ENCODE peak calls at places on chromosomes 1 and 21, in eight cellular contexts. A is endothelial cell of umbilical vein, U is tibial artery, T is uterus, G is breast epithelium, B is GM13976, E is cardiac fibroblast, S is transverse colon. I is an unnamed sample.

GRCh38 chr1:174953657-174954435 is 45.9 kb upstream of the CACYBP start:
- DNase-seq in U (no peak), B (no peak), E (no peak), T (no peak), S (peak; percentile 57), G (no peak), A (no peak), I (no peak)

GRCh38 chr1:16208270-16208987 is 4.0 kb downstream of the ARHGEF19 start:
- DNase-seq in S (no peak), B (no peak), T (no peak), G (no peak), A (no peak), U (no peak), E (peak; percentile 48), I (peak; percentile 12)

GRCh38 chr1:75345538-75346292 is 211.5 kb downstream of the LHX8 start:
- DNase-seq in S (no peak), B (no peak), T (no peak), A (peak; percentile 95), G (no peak), E (peak; percentile 91), U (no peak), I (no peak)

GRCh38 chr1:116433283-116434257 is 60.5 kb downstream of the ATP1A1 start:
- DNase-seq in A (no peak), U (no peak), S (peak; percentile 60), T (no peak), E (peak; percentile 40), G (peak; percentile 89), B (no peak), I (peak; percentile 46)

GRCh38 chr1:172566196-172566997 is 33.4 kb downstream of the SUCO start:
- DNase-seq in U (no peak), T (no peak), A (no peak), B (no peak), G (no peak), S (no peak), E (no peak), I (no peak)

GRCh38 chr21:18289876-18290275 is 45.2 kb downstream of the CHODL start:
- DNase-seq in G (no peak), S (no peak), E (no peak), U (no peak), T (no peak), B (no peak), A (no peak), I (no peak)

GRCh38 chr1:217153361-217153760 is 430.1 kb upstream of the ESRRG start:
- DNase-seq in S (no peak), U (no peak), T (no peak), E (no peak), G (peak; percentile 78), A (no peak), B (no peak), I (no peak)

GRCh38 chr21:29306920-29307319 is 8.2 kb downstream of the BACH1 start:
- DNase-seq in U (no peak), S (no peak), G (no peak), E (no peak), B (no peak), T (no peak), A (no peak), I (no peak)

GRCh38 chr1:206703647-206704046 is 18.9 kb downstream of the MAPKAPK2 start:
- DNase-seq in E (no peak), T (no peak), S (no peak), A (no peak), U (no peak), B (peak; percentile 68), G (no peak), I (no peak)

GRCh38 chr1:7425229-7425628 is 345.9 kb upstream of the VAMP3 start:
- DNase-seq in S (no peak), B (no peak), G (no peak), A (no peak), E (no peak), T (no peak), U (no peak), I (no peak)

GRCh38 chr1:7424352-7424890 is 346.7 kb upstream of the VAMP3 start:
- DNase-seq in S (no peak), E (peak; percentile 41), U (peak; percentile 37), B (no peak), G (no peak), A (peak; percentile 82), T (no peak), I (no peak)

GRCh38 chr1:7427901-7428300 is 343.2 kb upstream of the VAMP3 start:
- DNase-seq in S (no peak), B (no peak), T (no peak), E (no peak), U (no peak), G (no peak), A (peak; percentile 42), I (no peak)

GRCh38 chr1:7427066-7427465 is 344.0 kb upstream of the VAMP3 start:
- DNase-seq in U (no peak), T (no peak), A (no peak), E (peak; percentile 23), S (no peak), G (no peak), B (no peak), I (no peak)

DNA sequence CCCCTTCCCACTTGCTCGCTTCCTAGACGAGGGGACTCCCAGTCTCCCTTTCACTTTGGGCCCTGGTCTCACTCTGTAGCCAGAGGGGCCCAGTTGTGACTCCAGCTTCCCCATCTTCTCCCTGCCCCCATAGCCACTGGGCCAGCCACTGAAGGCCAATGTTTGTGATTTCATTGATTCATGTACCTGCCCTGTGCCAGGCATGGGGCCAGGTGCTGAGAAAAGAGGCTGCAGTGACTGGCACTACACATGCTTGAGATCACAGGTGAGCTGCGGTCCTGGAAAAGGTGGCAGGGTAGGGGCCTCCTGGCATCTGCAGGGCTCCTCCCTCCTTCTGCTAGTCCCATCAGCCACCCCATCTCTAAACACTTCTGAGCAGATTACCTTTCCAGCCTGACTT is 345.3 kb upstream of the VAMP3 start:
- DNase-seq in B (no peak), A (no peak), T (no peak), S (no peak), E (no peak), U (no peak), G (no peak), I (no peak)
- TF ChIP-seq CTCF in B (no peak), A (no peak), T (no peak), S (no peak), E (no peak), U (no peak), G (no peak), I (no peak)

GRCh38 chr1:161059293-161059692 is 10.4 kb downstream of the ARHGAP30 start:
- DNase-seq in G (no peak), E (no peak), A (no peak), T (no peak), S (no peak), U (no peak), B (no peak), I (no peak)

GRCh38 chr1:161054232-161054631 is 8.5 kb upstream of the USF1 start:
- DNase-seq in G (no peak), T (no peak), S (no peak), U (no peak), A (no peak), E (no peak), B (no peak), I (no peak)

GRCh38 chr1:161052899-161053298 is 7.1 kb upstream of the USF1 start:
- DNase-seq in E (no peak), U (no peak), T (no peak), A (no peak), G (no peak), B (no peak), S (no peak), I (no peak)

GRCh38 chr1:161051219-161051618 is 5.4 kb upstream of the USF1 start:
- DNase-seq in B (no peak), U (no peak), A (no peak), T (no peak), S (no peak), G (no peak), E (no peak), I (no peak)

GRCh38 chr1:161054805-161055204 is 9.0 kb upstream of the USF1 start:
- DNase-seq in B (no peak), S (no peak), T (no peak), U (no peak), G (no peak), A (no peak), E (no peak), I (no peak)
- TF ChIP-seq CTCF in B (no peak), S (no peak), T (no peak), U (no peak), G (no peak), A (no peak), E (no peak), I (peak; percentile 52)

GRCh38 chr1:213921352-213922111 is 66.2 kb upstream of the PROX1 start:
- DNase-seq in G (no peak), A (no peak), B (no peak), S (no peak), U (no peak), E (no peak), T (no peak), I (no peak)

GRCh38 chr1:213927897-213928296 is 59.9 kb upstream of the PROX1 start:
- DNase-seq in S (no peak), U (no peak), B (no peak), T (no peak), A (no peak), E (no peak), G (no peak), I (no peak)

GRCh38 chr1:213925783-213926182 is 62.0 kb upstream of the PROX1 start:
- DNase-seq in U (no peak), E (no peak), S (no peak), B (no peak), A (peak; percentile 16), G (no peak), T (peak; percentile 14), I (no peak)
- TF ChIP-seq CTCF in U (no peak), E (no peak), S (no peak), B (no peak), A (no peak), G (no peak), T (no peak), I (no peak)

GRCh38 chr1:235960799-235961198 is 94.1 kb upstream of the LYST start:
- DNase-seq in B (no peak), T (no peak), A (no peak), U (no peak), G (no peak), E (no peak), S (no peak), I (no peak)
- TF ChIP-seq CTCF in B (no peak), T (no peak), A (no peak), U (no peak), G (no peak), E (no peak), S (no peak), I (no peak)

DNA sequence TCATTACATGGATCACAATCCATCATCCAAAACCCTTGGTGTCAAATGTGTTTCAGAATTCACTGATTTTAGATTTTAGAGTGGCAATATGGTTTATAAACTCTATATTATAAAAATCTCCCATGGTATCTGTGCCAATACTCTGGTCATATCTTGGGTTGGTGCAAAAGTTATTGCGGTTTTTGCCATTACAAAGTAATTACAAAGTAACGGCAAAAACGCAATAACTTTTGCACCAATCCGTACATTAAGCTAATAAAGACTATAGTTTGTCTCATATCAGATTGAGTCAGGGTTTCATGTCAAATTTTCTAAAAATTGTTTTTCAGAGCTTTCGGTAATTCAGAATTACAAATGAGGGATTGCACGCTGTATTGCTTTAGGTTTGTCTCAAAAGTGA is 23.4 kb upstream of the NTMT2 start:
- DNase-seq in U (no peak), E (no peak), B (no peak), T (no peak), G (no peak), S (no peak), A (no peak), I (no peak)
- TF ChIP-seq CTCF in U (no peak), E (no peak), B (no peak), T (no peak), G (no peak), S (no peak), A (no peak), I (no peak)

I was measured in HFFc6.